ENCODE peak calls at places on chromosomes 3 and 15, in ten cellular contexts. One of them, this sample, is unnamed.

GRCh38 chr15:81160312-81161214 is 26.5 kb downstream of the CFAP161 start:
- DNase-seq in natural killer cell treated with Interleukin-12 subunit alpha and Interleukin-12 subunit beta and Interleukin-15 and Interleukin-18, amount 100 ng/mL, for 72 hours: no peak
- DNase-seq in stimulated activated CD8-positive, alpha-beta memory T cell treated with anti-CD3 and anti-CD28 coated beads, Interleukin-7, amount 100 ng/mL, for 1 hour: no peak
- DNase-seq in heart left ventricle: peak
- DNase-seq in AG04450: peak
- DNase-seq in right atrium auricular region: peak
- DNase-seq in fibroblast of pulmonary artery: peak
- DNase-seq in KBM-7: no peak
- DNase-seq in activated CD8-positive, alpha-beta memory T cell treated with anti-CD3 and anti-CD28 coated beads, Interleukin-2, amount 50 U/mL, for 48 hours: no peak
- DNase-seq in M059J: peak
- DNase-seq in this sample: peak

GRCh38 chr3:32643816-32644215 is 41.2 kb upstream of the CNOT10 start:
- DNase-seq in natural killer cell treated with Interleukin-12 subunit alpha and Interleukin-12 subunit beta and Interleukin-15 and Interleukin-18, amount 100 ng/mL, for 72 hours: no peak
- DNase-seq in stimulated activated CD8-positive, alpha-beta memory T cell treated with anti-CD3 and anti-CD28 coated beads, Interleukin-7, amount 100 ng/mL, for 1 hour: no peak
- DNase-seq in heart left ventricle: no peak
- DNase-seq in AG04450: no peak
- DNase-seq in right atrium auricular region: no peak
- DNase-seq in fibroblast of pulmonary artery: no peak
- DNase-seq in KBM-7: no peak
- DNase-seq in activated CD8-positive, alpha-beta memory T cell treated with anti-CD3 and anti-CD28 coated beads, Interleukin-2, amount 50 U/mL, for 48 hours: no peak
- DNase-seq in M059J: no peak
- DNase-seq in this sample: no peak

GRCh38 chr3:49788056-49788455 is 1.7 kb upstream of the IP6K1 start:
- DNase-seq in natural killer cell treated with Interleukin-12 subunit alpha and Interleukin-12 subunit beta and Interleukin-15 and Interleukin-18, amount 100 ng/mL, for 72 hours: no peak
- DNase-seq in stimulated activated CD8-positive, alpha-beta memory T cell treated with anti-CD3 and anti-CD28 coated beads, Interleukin-7, amount 100 ng/mL, for 1 hour: no peak
- DNase-seq in heart left ventricle: no peak
- DNase-seq in AG04450: no peak
- DNase-seq in right atrium auricular region: no peak
- DNase-seq in fibroblast of pulmonary artery: no peak
- DNase-seq in KBM-7: no peak
- DNase-seq in activated CD8-positive, alpha-beta memory T cell treated with anti-CD3 and anti-CD28 coated beads, Interleukin-2, amount 50 U/mL, for 48 hours: no peak
- DNase-seq in M059J: no peak
- DNase-seq in this sample: no peak

GRCh38 chr3:45167011-45167911 is 21.1 kb upstream of the CDCP1 start:
- DNase-seq in natural killer cell treated with Interleukin-12 subunit alpha and Interleukin-12 subunit beta and Interleukin-15 and Interleukin-18, amount 100 ng/mL, for 72 hours: peak
- DNase-seq in stimulated activated CD8-positive, alpha-beta memory T cell treated with anti-CD3 and anti-CD28 coated beads, Interleukin-7, amount 100 ng/mL, for 1 hour: peak
- DNase-seq in heart left ventricle: peak
- DNase-seq in AG04450: peak
- DNase-seq in right atrium auricular region: peak
- DNase-seq in fibroblast of pulmonary artery: peak
- DNase-seq in KBM-7: peak
- DNase-seq in activated CD8-positive, alpha-beta memory T cell treated with anti-CD3 and anti-CD28 coated beads, Interleukin-2, amount 50 U/mL, for 48 hours: peak
- DNase-seq in M059J: peak
- DNase-seq in this sample: no peak

GRCh38 chr3:180804871-180805430 is 107.5 kb upstream of the FXR1 start:
- DNase-seq in natural killer cell treated with Interleukin-12 subunit alpha and Interleukin-12 subunit beta and Interleukin-15 and Interleukin-18, amount 100 ng/mL, for 72 hours: no peak
- DNase-seq in stimulated activated CD8-positive, alpha-beta memory T cell treated with anti-CD3 and anti-CD28 coated beads, Interleukin-7, amount 100 ng/mL, for 1 hour: no peak
- DNase-seq in heart left ventricle: no peak
- DNase-seq in AG04450: no peak
- DNase-seq in right atrium auricular region: no peak
- DNase-seq in fibroblast of pulmonary artery: peak
- DNase-seq in KBM-7: peak
- DNase-seq in activated CD8-positive, alpha-beta memory T cell treated with anti-CD3 and anti-CD28 coated beads, Interleukin-2, amount 50 U/mL, for 48 hours: no peak
- DNase-seq in M059J: peak
- DNase-seq in this sample: no peak

GRCh38 chr3:49124203-49124602 is 3.6 kb upstream of the USP19 start:
- DNase-seq in natural killer cell treated with Interleukin-12 subunit alpha and Interleukin-12 subunit beta and Interleukin-15 and Interleukin-18, amount 100 ng/mL, for 72 hours: no peak
- DNase-seq in stimulated activated CD8-positive, alpha-beta memory T cell treated with anti-CD3 and anti-CD28 coated beads, Interleukin-7, amount 100 ng/mL, for 1 hour: no peak
- DNase-seq in heart left ventricle: no peak
- DNase-seq in AG04450: no peak
- DNase-seq in right atrium auricular region: no peak
- DNase-seq in fibroblast of pulmonary artery: no peak
- DNase-seq in KBM-7: no peak
- DNase-seq in activated CD8-positive, alpha-beta memory T cell treated with anti-CD3 and anti-CD28 coated beads, Interleukin-2, amount 50 U/mL, for 48 hours: no peak
- DNase-seq in M059J: no peak
- DNase-seq in this sample: no peak

GRCh38 chr3:87503901-87504498 is 227.6 kb upstream of the POU1F1 start:
- DNase-seq in natural killer cell treated with Interleukin-12 subunit alpha and Interleukin-12 subunit beta and Interleukin-15 and Interleukin-18, amount 100 ng/mL, for 72 hours: no peak
- DNase-seq in stimulated activated CD8-positive, alpha-beta memory T cell treated with anti-CD3 and anti-CD28 coated beads, Interleukin-7, amount 100 ng/mL, for 1 hour: no peak
- DNase-seq in heart left ventricle: no peak
- DNase-seq in AG04450: peak
- DNase-seq in right atrium auricular region: no peak
- DNase-seq in fibroblast of pulmonary artery: peak
- DNase-seq in KBM-7: peak
- DNase-seq in activated CD8-positive, alpha-beta memory T cell treated with anti-CD3 and anti-CD28 coated beads, Interleukin-2, amount 50 U/mL, for 48 hours: no peak
- DNase-seq in M059J: peak
- DNase-seq in this sample: no peak

GRCh38 chr3:114409291-114409690 is 115.5 kb downstream of the TIGIT start:
- DNase-seq in natural killer cell treated with Interleukin-12 subunit alpha and Interleukin-12 subunit beta and Interleukin-15 and Interleukin-18, amount 100 ng/mL, for 72 hours: no peak
- DNase-seq in stimulated activated CD8-positive, alpha-beta memory T cell treated with anti-CD3 and anti-CD28 coated beads, Interleukin-7, amount 100 ng/mL, for 1 hour: no peak
- DNase-seq in heart left ventricle: no peak
- DNase-seq in AG04450: no peak
- DNase-seq in right atrium auricular region: no peak
- DNase-seq in fibroblast of pulmonary artery: no peak
- DNase-seq in KBM-7: no peak
- DNase-seq in activated CD8-positive, alpha-beta memory T cell treated with anti-CD3 and anti-CD28 coated beads, Interleukin-2, amount 50 U/mL, for 48 hours: no peak
- DNase-seq in M059J: no peak
- DNase-seq in this sample: peak

GRCh38 chr3:38549486-38549885 is 53.3 kb downstream of the EXOG start:
- DNase-seq in natural killer cell treated with Interleukin-12 subunit alpha and Interleukin-12 subunit beta and Interleukin-15 and Interleukin-18, amount 100 ng/mL, for 72 hours: no peak
- DNase-seq in stimulated activated CD8-positive, alpha-beta memory T cell treated with anti-CD3 and anti-CD28 coated beads, Interleukin-7, amount 100 ng/mL, for 1 hour: no peak
- DNase-seq in heart left ventricle: peak
- DNase-seq in AG04450: no peak
- DNase-seq in right atrium auricular region: peak
- DNase-seq in fibroblast of pulmonary artery: no peak
- DNase-seq in KBM-7: no peak
- DNase-seq in activated CD8-positive, alpha-beta memory T cell treated with anti-CD3 and anti-CD28 coated beads, Interleukin-2, amount 50 U/mL, for 48 hours: peak
- DNase-seq in M059J: no peak
- DNase-seq in this sample: no peak

GRCh38 chr15:27951191-27951890 is 147.8 kb downstream of the OCA2 start:
- DNase-seq in natural killer cell treated with Interleukin-12 subunit alpha and Interleukin-12 subunit beta and Interleukin-15 and Interleukin-18, amount 100 ng/mL, for 72 hours: no peak
- DNase-seq in stimulated activated CD8-positive, alpha-beta memory T cell treated with anti-CD3 and anti-CD28 coated beads, Interleukin-7, amount 100 ng/mL, for 1 hour: no peak
- DNase-seq in heart left ventricle: no peak
- DNase-seq in AG04450: no peak
- DNase-seq in right atrium auricular region: no peak
- DNase-seq in fibroblast of pulmonary artery: no peak
- DNase-seq in KBM-7: no peak
- DNase-seq in activated CD8-positive, alpha-beta memory T cell treated with anti-CD3 and anti-CD28 coated beads, Interleukin-2, amount 50 U/mL, for 48 hours: no peak
- DNase-seq in M059J: no peak
- DNase-seq in this sample: no peak

GRCh38 chr3:65230251-65231140 is 542.7 kb upstream of the ADAMTS9 start:
- DNase-seq in natural killer cell treated with Interleukin-12 subunit alpha and Interleukin-12 subunit beta and Interleukin-15 and Interleukin-18, amount 100 ng/mL, for 72 hours: no peak
- DNase-seq in stimulated activated CD8-positive, alpha-beta memory T cell treated with anti-CD3 and anti-CD28 coated beads, Interleukin-7, amount 100 ng/mL, for 1 hour: no peak
- DNase-seq in heart left ventricle: no peak
- DNase-seq in AG04450: no peak
- DNase-seq in right atrium auricular region: no peak
- DNase-seq in fibroblast of pulmonary artery: no peak
- DNase-seq in KBM-7: no peak
- DNase-seq in activated CD8-positive, alpha-beta memory T cell treated with anti-CD3 and anti-CD28 coated beads, Interleukin-2, amount 50 U/mL, for 48 hours: no peak
- DNase-seq in M059J: no peak
- DNase-seq in this sample: no peak

GRCh38 chr3:54853573-54854404 is 74.1 kb downstream of the LRTM1 start:
- DNase-seq in natural killer cell treated with Interleukin-12 subunit alpha and Interleukin-12 subunit beta and Interleukin-15 and Interleukin-18, amount 100 ng/mL, for 72 hours: no peak
- DNase-seq in stimulated activated CD8-positive, alpha-beta memory T cell treated with anti-CD3 and anti-CD28 coated beads, Interleukin-7, amount 100 ng/mL, for 1 hour: no peak
- DNase-seq in heart left ventricle: peak
- DNase-seq in AG04450: peak
- DNase-seq in right atrium auricular region: peak
- DNase-seq in fibroblast of pulmonary artery: peak
- DNase-seq in KBM-7: peak
- DNase-seq in activated CD8-positive, alpha-beta memory T cell treated with anti-CD3 and anti-CD28 coated beads, Interleukin-2, amount 50 U/mL, for 48 hours: peak
- DNase-seq in M059J: peak
- DNase-seq in this sample: peak

GRCh38 chr15:48928877-48929538 is 34.7 kb downstream of the SHC4 start:
- DNase-seq in natural killer cell treated with Interleukin-12 subunit alpha and Interleukin-12 subunit beta and Interleukin-15 and Interleukin-18, amount 100 ng/mL, for 72 hours: no peak
- DNase-seq in stimulated activated CD8-positive, alpha-beta memory T cell treated with anti-CD3 and anti-CD28 coated beads, Interleukin-7, amount 100 ng/mL, for 1 hour: no peak
- DNase-seq in heart left ventricle: no peak
- DNase-seq in AG04450: no peak
- DNase-seq in right atrium auricular region: no peak
- DNase-seq in fibroblast of pulmonary artery: no peak
- DNase-seq in KBM-7: peak
- DNase-seq in activated CD8-positive, alpha-beta memory T cell treated with anti-CD3 and anti-CD28 coated beads, Interleukin-2, amount 50 U/mL, for 48 hours: peak
- DNase-seq in M059J: peak
- DNase-seq in this sample: no peak

GRCh38 chr15:40974921-40975320 is 21.6 kb downstream of the CHAC1 start:
- DNase-seq in natural killer cell treated with Interleukin-12 subunit alpha and Interleukin-12 subunit beta and Interleukin-15 and Interleukin-18, amount 100 ng/mL, for 72 hours: no peak
- DNase-seq in stimulated activated CD8-positive, alpha-beta memory T cell treated with anti-CD3 and anti-CD28 coated beads, Interleukin-7, amount 100 ng/mL, for 1 hour: no peak
- DNase-seq in heart left ventricle: no peak
- DNase-seq in AG04450: no peak
- DNase-seq in right atrium auricular region: no peak
- DNase-seq in fibroblast of pulmonary artery: no peak
- DNase-seq in KBM-7: no peak
- DNase-seq in activated CD8-positive, alpha-beta memory T cell treated with anti-CD3 and anti-CD28 coated beads, Interleukin-2, amount 50 U/mL, for 48 hours: no peak
- DNase-seq in M059J: no peak
- DNase-seq in this sample: no peak

GRCh38 chr3:64011685-64012084 is 11.6 kb downstream of the PSMD6 start:
- DNase-seq in natural killer cell treated with Interleukin-12 subunit alpha and Interleukin-12 subunit beta and Interleukin-15 and Interleukin-18, amount 100 ng/mL, for 72 hours: no peak
- DNase-seq in stimulated activated CD8-positive, alpha-beta memory T cell treated with anti-CD3 and anti-CD28 coated beads, Interleukin-7, amount 100 ng/mL, for 1 hour: no peak
- DNase-seq in heart left ventricle: no peak
- DNase-seq in AG04450: no peak
- DNase-seq in right atrium auricular region: no peak
- DNase-seq in fibroblast of pulmonary artery: peak
- DNase-seq in KBM-7: no peak
- DNase-seq in activated CD8-positive, alpha-beta memory T cell treated with anti-CD3 and anti-CD28 coated beads, Interleukin-2, amount 50 U/mL, for 48 hours: no peak
- DNase-seq in M059J: peak
- DNase-seq in this sample: no peak

GRCh38 chr15:38818156-38818745 is 253.6 kb upstream of the RASGRP1 start:
- DNase-seq in natural killer cell treated with Interleukin-12 subunit alpha and Interleukin-12 subunit beta and Interleukin-15 and Interleukin-18, amount 100 ng/mL, for 72 hours: no peak
- DNase-seq in stimulated activated CD8-positive, alpha-beta memory T cell treated with anti-CD3 and anti-CD28 coated beads, Interleukin-7, amount 100 ng/mL, for 1 hour: no peak
- DNase-seq in heart left ventricle: no peak
- DNase-seq in AG04450: no peak
- DNase-seq in right atrium auricular region: no peak
- DNase-seq in fibroblast of pulmonary artery: no peak
- DNase-seq in KBM-7: no peak
- DNase-seq in activated CD8-positive, alpha-beta memory T cell treated with anti-CD3 and anti-CD28 coated beads, Interleukin-2, amount 50 U/mL, for 48 hours: no peak
- DNase-seq in M059J: no peak
- DNase-seq in this sample: no peak

This sample was measured in DMS79.